ENCODE peak calls at places on chromosome 13, in five cellular contexts. K, P, B, I and A are unnamed samples.

GRCh38 chr13:101451641-101452040 is 834 bp upstream of the ITGBL1 start:
- DNase-seq in K (no peak), P (no peak), B (no peak), I (no peak), A (no peak)

GRCh38 chr13:101917833-101918755 is 465.6 kb downstream of the ITGBL1 start:
- DNase-seq in K (no peak), P (no peak), B (no peak), I (no peak), A (no peak)

GRCh38 chr13:47076536-47076935 is 179.7 kb upstream of the HTR2A start:
- DNase-seq in K (no peak), P (no peak), B (no peak), I (no peak), A (no peak)

GRCh38 chr13:39463611-39464010 is 139.4 kb downstream of the LHFPL6 start:
- DNase-seq in K (no peak), P (no peak), B (no peak), I (no peak), A (no peak)

GRCh38 chr13:110108348-110109139 is 198.4 kb downstream of the COL4A1 start:
- DNase-seq in K (peak; percentile 88), P (peak; percentile 91), B (peak; percentile 78), I (peak; percentile 80), A (peak; percentile 49)

GRCh38 chr13:48108106-48108505 is 13.2 kb upstream of the MED4 start:
- DNase-seq in K (no peak), P (no peak), B (no peak), I (no peak), A (no peak)

GRCh38 chr13:59111711-59112110 is 1052.0 kb downstream of the DIAPH3 start:
- DNase-seq in K (no peak), P (no peak), B (no peak), I (no peak), A (no peak)

GRCh38 chr13:37656247-37656940 is 57.8 kb upstream of the POSTN start:
- DNase-seq in K (no peak), P (peak; percentile 40), B (no peak), I (no peak), A (no peak)

GRCh38 chr13:42740753-42741152 is 40.6 kb upstream of the FAM216B start:
- DNase-seq in K (peak; percentile 48), P (peak; percentile 37), B (peak; percentile 39), I (no peak), A (no peak)

GRCh38 chr13:102812616-102813287 is 13.8 kb downstream of the BIVM start:
- DNase-seq in K (no peak), P (no peak), B (no peak), I (no peak), A (no peak)

GRCh38 chr13:94128430-94128829 is 351.1 kb downstream of the DCT start:
- DNase-seq in K (peak; percentile 51), P (no peak), B (peak; percentile 7), I (no peak), A (no peak)

GRCh38 chr13:67299731-67300130 is 69.6 kb upstream of the PCDH9 start:
- DNase-seq in K (no peak), P (no peak), B (no peak), I (no peak), A (no peak)

GRCh38 chr13:56986121-56986520 is 154.6 kb upstream of the PRR20A start:
- DNase-seq in K (no peak), P (no peak), B (no peak), I (no peak), A (no peak)

GRCh38 chr13:107365466-107366215 is 797.7 kb upstream of the ARGLU1 start:
- DNase-seq in K (no peak), P (no peak), B (no peak), I (no peak), A (no peak)

GRCh38 chr13:37198629-37199028 is 93.2 kb upstream of the CSNK1A1L start:
- DNase-seq in K (no peak), P (no peak), B (no peak), I (no peak), A (no peak)

GRCh38 chr13:112601351-112601750 is 13.4 kb upstream of the TUBGCP3 start:
- DNase-seq in K (no peak), P (no peak), B (no peak), I (no peak), A (no peak)

GRCh38 chr13:76992548-76993001 is 694 bp downstream of the CLN5 start:
- DNase-seq in K (no peak), P (peak; percentile 62), B (no peak), I (peak; percentile 27), A (peak; percentile 13)

GRCh38 chr13:36788276-36788675 is 30.7 kb upstream of the RFXAP start:
- DNase-seq in K (no peak), P (no peak), B (no peak), I (no peak), A (no peak)

GRCh38 chr13:95833713-95834112 is 156.8 kb downstream of the DNAJC3 start:
- DNase-seq in K (no peak), P (no peak), B (no peak), I (no peak), A (no peak)

GRCh38 chr13:110546933-110547332 is 14.6 kb downstream of the RAB20 start:
- DNase-seq in K (peak; percentile 94), P (peak; percentile 72), B (peak; percentile 76), I (peak; percentile 74), A (no peak)

GRCh38 chr13:25375727-25376358 is 4.1 kb downstream of the ATP8A2 start:
- DNase-seq in K (no peak), P (peak; percentile 56), B (no peak), I (no peak), A (no peak)

GRCh38 chr13:22428188-22428828 is 752.5 kb upstream of the SGCG start:
- DNase-seq in K (peak; percentile 47), P (peak; percentile 64), B (no peak), I (peak; percentile 16), A (no peak)

GRCh38 chr13:109785892-109786450 is 412 bp downstream of the IRS2 start:
- DNase-seq in K (no peak), P (peak; percentile 71), B (peak; percentile 46), I (no peak), A (no peak)

GRCh38 chr13:72953391-72953960 is 105.3 kb upstream of the KLF5 start:
- DNase-seq in K (no peak), P (no peak), B (no peak), I (no peak), A (no peak)

GRCh38 chr13:106100261-106100919 is 435.1 kb downstream of the EFNB2 start:
- DNase-seq in K (peak; percentile 40), P (peak; percentile 72), B (no peak), I (no peak), A (no peak)

GRCh38 chr13:22451345-22451744 is 729.4 kb upstream of the SGCG start:
- DNase-seq in K (no peak), P (peak; percentile 13), B (no peak), I (no peak), A (no peak)

GRCh38 chr13:94168784-94169512 is 310.5 kb downstream of the DCT start:
- DNase-seq in K (no peak), P (no peak), B (no peak), I (no peak), A (no peak)

GRCh38 chr13:74145249-74145970 is 11.2 kb upstream of the KLF12 start:
- DNase-seq in K (no peak), P (peak; percentile 23), B (no peak), I (no peak), A (no peak)

GRCh38 chr13:48251616-48252081 is 18.6 kb downstream of the ITM2B start:
- DNase-seq in K (no peak), P (no peak), B (no peak), I (no peak), A (no peak)

GRCh38 chr13:30408319-30409101 is 13.8 kb upstream of the UBE2L5 start:
- DNase-seq in K (peak; percentile 95), P (peak; percentile 96), B (peak; percentile 97), I (peak; percentile 95), A (peak; percentile 83)

GRCh38 chr13:112670118-112670517 is 19.7 kb upstream of the ATP11A start:
- DNase-seq in K (no peak), P (peak; percentile 53), B (no peak), I (no peak), A (no peak)

GRCh38 chr13:109396266-109396665 is 390.1 kb downstream of the IRS2 start:
- DNase-seq in K (no peak), P (no peak), B (no peak), I (no peak), A (no peak)

GRCh38 chr13:33882804-33883203 is 64.9 kb downstream of the RFC3 start:
- DNase-seq in K (no peak), P (no peak), B (no peak), I (no peak), A (no peak)

GRCh38 chr13:112150352-112150751 is 83.4 kb downstream of the SOX1 start:
- DNase-seq in K (no peak), P (no peak), B (no peak), I (no peak), A (no peak)

GRCh38 chr13:107099661-107100060 is 531.7 kb upstream of the ARGLU1 start:
- DNase-seq in K (no peak), P (no peak), B (no peak), I (no peak), A (no peak)

GRCh38 chr13:45276887-45277286 is 64.1 kb downstream of the TPT1 start:
- DNase-seq in K (no peak), P (no peak), B (no peak), I (no peak), A (no peak)
- H3K27ac ChIP-seq in K (peak overlapping the region; percentile 35), P (no peak overlapping the region), B (no peak overlapping the region), I (no peak overlapping the region), A (no peak overlapping the region)

GRCh38 chr13:113812140-113813036 is 51.5 kb downstream of the GAS6 start:
- DNase-seq in K (no peak), P (no peak), B (peak; percentile 13), I (no peak), A (no peak)
- H3K27ac ChIP-seq in K (no peak overlapping the region), P (no peak overlapping the region), B (no peak overlapping the region), I (no peak overlapping the region), A (no peak overlapping the region)

GRCh38 chr13:26956532-26957142 is 196.1 kb upstream of the GPR12 start:
- DNase-seq in K (no peak), P (peak; percentile 66), B (no peak), I (no peak), A (no peak)
- H3K27ac ChIP-seq in K (no peak overlapping the region), P (peak overlapping the region; percentile 83), B (no peak overlapping the region), I (no peak overlapping the region), A (no peak overlapping the region)

GRCh38 chr13:114097893-114098688 is 34.3 kb downstream of the RASA3 start:
- DNase-seq in K (peak; percentile 21), P (no peak), B (no peak), I (peak; percentile 13), A (no peak)

GRCh38 chr13:114100446-114101320 is 31.7 kb downstream of the RASA3 start:
- DNase-seq in K (peak; percentile 30), P (no peak), B (peak; percentile 21), I (peak; percentile 20), A (no peak)

GRCh38 chr13:114099918-114100445 is 32.4 kb downstream of the RASA3 start:
- DNase-seq in K (peak; percentile 31), P (no peak), B (no peak), I (peak; percentile 14), A (no peak)

GRCh38 chr13:114097504-114097892 is 34.9 kb downstream of the RASA3 start:
- DNase-seq in K (no peak), P (no peak), B (no peak), I (peak; percentile 9), A (no peak)

DNA sequence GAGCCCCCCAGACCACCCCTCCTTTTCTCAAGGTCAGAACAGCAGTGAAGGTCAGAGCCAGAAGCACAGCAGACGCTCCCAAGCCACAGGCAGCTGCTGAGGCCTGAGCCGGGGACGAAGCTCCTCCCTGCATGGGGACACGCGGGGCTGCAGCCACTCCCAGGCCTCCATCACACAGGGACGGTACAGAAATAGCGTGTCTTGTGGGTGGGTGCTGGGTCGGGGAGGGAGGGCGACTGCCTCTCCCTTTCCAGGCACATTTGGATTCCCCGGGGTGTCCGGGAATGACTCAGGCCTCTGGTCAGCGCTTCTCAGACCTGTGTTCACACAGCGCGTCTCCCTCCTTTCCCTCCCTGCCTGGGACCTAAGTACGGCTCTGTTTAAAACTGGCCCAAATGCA is 33.2 kb downstream of the RASA3 start:
- DNase-seq in K (peak; percentile 92), P (peak; percentile 73), B (peak; percentile 89), I (peak; percentile 72), A (no peak)
- H3K27ac ChIP-seq in K (peak overlapping the region; percentile 64), P (no peak overlapping the region), B (peak overlapping the region; percentile 39), I (peak overlapping the region; percentile 57), A (no peak overlapping the region)